ENCODE peak calls at places on chromosomes 11 and 22, in nine cellular contexts. One of them, this sample, is unnamed.

GRCh38 chr22:26894362-26894761 is 237.0 kb downstream of the MIAT start:
- DNase-seq in GM19239: no peak
- DNase-seq in head of caudate nucleus: no peak
- DNase-seq in adipocyte: peak
- DNase-seq in left cardiac atrium: no peak
- DNase-seq in NCI-H2107: no peak
- DNase-seq in T follicular helper cell: no peak
- DNase-seq in endothelial cell: no peak
- DNase-seq in activated CD4-positive, CD25-positive, alpha-beta regulatory T cell: no peak
- DNase-seq in this sample: no peak

GRCh38 chr11:21072517-21072916 is 403.1 kb downstream of the NELL1 start:
- DNase-seq in head of caudate nucleus: no peak
- DNase-seq in endothelial cell: no peak
- DNase-seq in NCI-H2107: no peak
- DNase-seq in T follicular helper cell: no peak
- DNase-seq in left cardiac atrium: no peak
- DNase-seq in GM19239: no peak
- DNase-seq in activated CD4-positive, CD25-positive, alpha-beta regulatory T cell: no peak
- DNase-seq in adipocyte: no peak
- DNase-seq in this sample: no peak

GRCh38 chr11:6387811-6388599 is 2.3 kb upstream of the SMPD1 start:
- DNase-seq in activated CD4-positive, CD25-positive, alpha-beta regulatory T cell: no peak
- DNase-seq in endothelial cell: no peak
- DNase-seq in NCI-H2107: no peak
- DNase-seq in left cardiac atrium: no peak
- DNase-seq in GM19239: no peak
- DNase-seq in T follicular helper cell: no peak
- DNase-seq in head of caudate nucleus: no peak
- DNase-seq in adipocyte: peak
- DNase-seq in this sample: no peak

GRCh38 chr11:35525501-35526175 is at the start of gene PAMR1:
- DNase-seq in endothelial cell: peak
- DNase-seq in head of caudate nucleus: no peak
- DNase-seq in T follicular helper cell: no peak
- DNase-seq in left cardiac atrium: peak
- DNase-seq in GM19239: no peak
- DNase-seq in activated CD4-positive, CD25-positive, alpha-beta regulatory T cell: no peak
- DNase-seq in NCI-H2107: no peak
- DNase-seq in adipocyte: peak
- DNase-seq in this sample: peak

GRCh38 chr11:72615329-72615728 is 58.9 kb downstream of the PDE2A start:
- DNase-seq in NCI-H2107: no peak
- DNase-seq in adipocyte: no peak
- DNase-seq in endothelial cell: no peak
- DNase-seq in head of caudate nucleus: no peak
- DNase-seq in activated CD4-positive, CD25-positive, alpha-beta regulatory T cell: no peak
- DNase-seq in left cardiac atrium: no peak
- DNase-seq in T follicular helper cell: no peak
- DNase-seq in GM19239: no peak
- DNase-seq in this sample: no peak

GRCh38 chr22:21582801-21583740 is 15.6 kb downstream of the UBE2L3 start:
- DNase-seq in NCI-H2107: no peak
- DNase-seq in left cardiac atrium: no peak
- DNase-seq in adipocyte: no peak
- DNase-seq in head of caudate nucleus: no peak
- DNase-seq in GM19239: no peak
- DNase-seq in endothelial cell: no peak
- DNase-seq in T follicular helper cell: no peak
- DNase-seq in activated CD4-positive, CD25-positive, alpha-beta regulatory T cell: no peak
- DNase-seq in this sample: no peak

GRCh38 chr11:80593981-80594380 is 1153.2 kb upstream of the TENM4 start:
- DNase-seq in T follicular helper cell: no peak
- DNase-seq in left cardiac atrium: no peak
- DNase-seq in head of caudate nucleus: no peak
- DNase-seq in GM19239: no peak
- DNase-seq in activated CD4-positive, CD25-positive, alpha-beta regulatory T cell: no peak
- DNase-seq in NCI-H2107: no peak
- DNase-seq in endothelial cell: no peak
- DNase-seq in adipocyte: no peak
- DNase-seq in this sample: no peak

GRCh38 chr11:64741393-64742086 is 2.4 kb downstream of the RASGRP2 start:
- DNase-seq in endothelial cell: no peak
- DNase-seq in adipocyte: no peak
- DNase-seq in GM19239: no peak
- DNase-seq in T follicular helper cell: no peak
- DNase-seq in activated CD4-positive, CD25-positive, alpha-beta regulatory T cell: no peak
- DNase-seq in left cardiac atrium: no peak
- DNase-seq in NCI-H2107: no peak
- DNase-seq in head of caudate nucleus: no peak
- DNase-seq in this sample: no peak

GRCh38 chr11:2135648-2136201 is 3.5 kb downstream of the IGF2 start:
- DNase-seq in head of caudate nucleus: no peak
- DNase-seq in T follicular helper cell: no peak
- DNase-seq in activated CD4-positive, CD25-positive, alpha-beta regulatory T cell: no peak
- DNase-seq in GM19239: no peak
- DNase-seq in endothelial cell: no peak
- DNase-seq in adipocyte: no peak
- DNase-seq in NCI-H2107: no peak
- DNase-seq in left cardiac atrium: no peak
- DNase-seq in this sample: no peak

GRCh38 chr11:85898456-85898855 is 43.3 kb downstream of the CCDC83 start:
- DNase-seq in activated CD4-positive, CD25-positive, alpha-beta regulatory T cell: no peak
- DNase-seq in T follicular helper cell: no peak
- DNase-seq in endothelial cell: no peak
- DNase-seq in GM19239: no peak
- DNase-seq in head of caudate nucleus: no peak
- DNase-seq in NCI-H2107: no peak
- DNase-seq in adipocyte: peak
- DNase-seq in left cardiac atrium: no peak
- DNase-seq in this sample: no peak

GRCh38 chr22:17972385-17973181 is 51.8 kb downstream of the MICAL3 start:
- DNase-seq in head of caudate nucleus: no peak
- DNase-seq in endothelial cell: no peak
- DNase-seq in left cardiac atrium: no peak
- DNase-seq in GM19239: no peak
- DNase-seq in T follicular helper cell: no peak
- DNase-seq in NCI-H2107: no peak
- DNase-seq in adipocyte: peak
- DNase-seq in activated CD4-positive, CD25-positive, alpha-beta regulatory T cell: no peak
- DNase-seq in this sample: no peak

GRCh38 chr11:10808553-10809372 is at the start of gene EIF4G2:
- DNase-seq in adipocyte: peak
- DNase-seq in endothelial cell: peak
- DNase-seq in head of caudate nucleus: peak
- DNase-seq in left cardiac atrium: peak
- DNase-seq in GM19239: peak
- DNase-seq in T follicular helper cell: peak
- DNase-seq in activated CD4-positive, CD25-positive, alpha-beta regulatory T cell: peak
- DNase-seq in NCI-H2107: peak
- DNase-seq in this sample: peak

GRCh38 chr11:110524227-110524626 is 94.5 kb downstream of the FDX1 start:
- DNase-seq in endothelial cell: no peak
- DNase-seq in head of caudate nucleus: no peak
- DNase-seq in T follicular helper cell: no peak
- DNase-seq in GM19239: no peak
- DNase-seq in adipocyte: peak
- DNase-seq in left cardiac atrium: no peak
- DNase-seq in NCI-H2107: no peak
- DNase-seq in activated CD4-positive, CD25-positive, alpha-beta regulatory T cell: no peak
- DNase-seq in this sample: no peak

GRCh38 chr22:24107668-24108067 is 73.6 kb upstream of the SUSD2 start:
- DNase-seq in NCI-H2107: no peak
- DNase-seq in T follicular helper cell: no peak
- DNase-seq in GM19239: no peak
- DNase-seq in endothelial cell: no peak
- DNase-seq in head of caudate nucleus: peak
- DNase-seq in left cardiac atrium: peak
- DNase-seq in activated CD4-positive, CD25-positive, alpha-beta regulatory T cell: no peak
- DNase-seq in adipocyte: no peak
- DNase-seq in this sample: no peak

GRCh38 chr11:117511483-117511934 is 183.9 kb downstream of the CEP164 start:
- DNase-seq in adipocyte: no peak
- DNase-seq in T follicular helper cell: no peak
- DNase-seq in activated CD4-positive, CD25-positive, alpha-beta regulatory T cell: no peak
- DNase-seq in head of caudate nucleus: no peak
- DNase-seq in endothelial cell: no peak
- DNase-seq in GM19239: no peak
- DNase-seq in left cardiac atrium: no peak
- DNase-seq in NCI-H2107: no peak
- DNase-seq in this sample: no peak

GRCh38 chr11:118623291-118623655 is 15.9 kb downstream of the PHLDB1 start:
- DNase-seq in activated CD4-positive, CD25-positive, alpha-beta regulatory T cell: no peak
- DNase-seq in NCI-H2107: peak
- DNase-seq in adipocyte: peak
- DNase-seq in left cardiac atrium: peak
- DNase-seq in GM19239: no peak
- DNase-seq in T follicular helper cell: no peak
- DNase-seq in endothelial cell: no peak
- DNase-seq in head of caudate nucleus: no peak
- DNase-seq in this sample: no peak

GRCh38 chr11:69367211-69367964 is 73.4 kb downstream of the MYEOV start:
- DNase-seq in GM19239: no peak
- DNase-seq in NCI-H2107: no peak
- DNase-seq in left cardiac atrium: no peak
- DNase-seq in T follicular helper cell: no peak
- DNase-seq in head of caudate nucleus: no peak
- DNase-seq in adipocyte: no peak
- DNase-seq in endothelial cell: peak
- DNase-seq in activated CD4-positive, CD25-positive, alpha-beta regulatory T cell: no peak
- DNase-seq in this sample: no peak

GRCh38 chr11:120748485-120748814 is 236.9 kb downstream of the GRIK4 start:
- DNase-seq in left cardiac atrium: no peak
- DNase-seq in activated CD4-positive, CD25-positive, alpha-beta regulatory T cell: no peak
- DNase-seq in T follicular helper cell: no peak
- DNase-seq in NCI-H2107: no peak
- DNase-seq in adipocyte: no peak
- DNase-seq in GM19239: no peak
- DNase-seq in endothelial cell: no peak
- DNase-seq in head of caudate nucleus: no peak
- DNase-seq in this sample: no peak

GRCh38 chr11:64459609-64460008 is 100.6 kb downstream of the RPS6KA4 start:
- DNase-seq in left cardiac atrium: no peak
- DNase-seq in adipocyte: no peak
- DNase-seq in NCI-H2107: no peak
- DNase-seq in activated CD4-positive, CD25-positive, alpha-beta regulatory T cell: no peak
- DNase-seq in GM19239: no peak
- DNase-seq in head of caudate nucleus: no peak
- DNase-seq in T follicular helper cell: no peak
- DNase-seq in endothelial cell: no peak
- DNase-seq in this sample: no peak

GRCh38 chr11:12043959-12044772 is 35.7 kb upstream of the DKK3 start:
- DNase-seq in head of caudate nucleus: peak
- DNase-seq in activated CD4-positive, CD25-positive, alpha-beta regulatory T cell: peak
- DNase-seq in adipocyte: peak
- DNase-seq in left cardiac atrium: peak
- DNase-seq in T follicular helper cell: peak
- DNase-seq in GM19239: peak
- DNase-seq in endothelial cell: peak
- DNase-seq in NCI-H2107: peak
- DNase-seq in this sample: peak

GRCh38 chr11:8693010-8693551 is 10.5 kb downstream of the RPL27A start:
- DNase-seq in NCI-H2107: no peak
- DNase-seq in endothelial cell: no peak
- DNase-seq in left cardiac atrium: no peak
- DNase-seq in GM19239: no peak
- DNase-seq in activated CD4-positive, CD25-positive, alpha-beta regulatory T cell: no peak
- DNase-seq in adipocyte: no peak
- DNase-seq in head of caudate nucleus: no peak
- DNase-seq in T follicular helper cell: no peak
- DNase-seq in this sample: no peak

GRCh38 chr11:125348704-125349635 is 147.1 kb downstream of the FEZ1 start:
- DNase-seq in activated CD4-positive, CD25-positive, alpha-beta regulatory T cell: peak
- DNase-seq in left cardiac atrium: peak
- DNase-seq in endothelial cell: peak
- DNase-seq in NCI-H2107: no peak
- DNase-seq in head of caudate nucleus: peak
- DNase-seq in T follicular helper cell: peak
- DNase-seq in GM19239: peak
- DNase-seq in adipocyte: peak
- DNase-seq in this sample: peak

GRCh38 chr11:16148301-16148787 is 208.0 kb downstream of the SOX6 start:
- DNase-seq in endothelial cell: no peak
- DNase-seq in activated CD4-positive, CD25-positive, alpha-beta regulatory T cell: no peak
- DNase-seq in GM19239: no peak
- DNase-seq in left cardiac atrium: peak
- DNase-seq in head of caudate nucleus: no peak
- DNase-seq in adipocyte: no peak
- DNase-seq in T follicular helper cell: no peak
- DNase-seq in NCI-H2107: no peak
- DNase-seq in this sample: no peak

This sample was measured in GM12891.